ENCODE peak calls at places on chromosome 7, in nine cellular contexts. Z is tibial artery, V is neuronal stem cell, J is ovary, K is right lobe of liver, G is fibroblast of lung, S is AG10803, U is GM12865, I is BJ. H is an unnamed sample.

GRCh38 chr7:150465414-150465813 is 15.0 kb downstream of the GIMAP8 start:
- DNase-seq in Z (no peak), V (no peak), J (no peak), K (no peak), G (no peak), S (no peak), U (no peak), I (no peak), H (no peak)

GRCh38 chr7:92404170-92404614 is 43.1 kb upstream of the GATAD1 start:
- DNase-seq in Z (no peak), V (no peak), J (no peak), K (no peak), G (no peak), S (no peak), U (no peak), I (no peak), H (no peak)

GRCh38 chr7:155818154-155818819 is 6.0 kb upstream of the SHH start:
- DNase-seq in Z (no peak), V (no peak), J (no peak), K (no peak), G (no peak), S (no peak), U (no peak), I (no peak), H (no peak)

GRCh38 chr7:5627745-5628547 is 153.5 kb downstream of the RNF216 start:
- DNase-seq in Z (no peak), V (no peak), J (no peak), K (no peak), G (no peak), S (no peak), U (no peak), I (no peak), H (no peak)

GRCh38 chr7:107045195-107045960 is 873 bp downstream of the PRKAR2B start:
- DNase-seq in Z (no peak), V (peak), J (no peak), K (no peak), G (peak), S (no peak), U (no peak), I (no peak), H (no peak)

GRCh38 chr7:140084972-140085371 is 22.2 kb upstream of the PARP12 start:
- DNase-seq in Z (no peak), V (no peak), J (no peak), K (no peak), G (no peak), S (no peak), U (peak), I (no peak), H (no peak)

GRCh38 chr7:135755351-135755753 is 6.7 kb upstream of the FAM180A start:
- DNase-seq in Z (no peak), V (no peak), J (no peak), K (no peak), G (no peak), S (no peak), U (no peak), I (no peak), H (no peak)

GRCh38 chr7:19397917-19398316 is 252.7 kb upstream of the FERD3L start:
- DNase-seq in Z (no peak), V (no peak), J (no peak), K (no peak), G (peak), S (no peak), U (peak), I (no peak), H (no peak)

GRCh38 chr7:75534727-75535307 is 42.7 kb downstream of the SPDYE5 start:
- DNase-seq in Z (no peak), V (no peak), J (no peak), K (no peak), G (peak), S (peak), U (peak), I (peak), H (no peak)

GRCh38 chr7:93663561-93664299 is 89.2 kb upstream of the CALCR start:
- DNase-seq in Z (no peak), V (no peak), J (no peak), K (no peak), G (no peak), S (no peak), U (no peak), I (no peak), H (no peak)

GRCh38 chr7:20310963-20311742 is 19.5 kb upstream of the ITGB8 start:
- DNase-seq in Z (no peak), V (no peak), J (no peak), K (no peak), G (peak), S (peak), U (peak), I (peak), H (no peak)

GRCh38 chr7:155618708-155619633 is 25.5 kb upstream of the RBM33 start:
- DNase-seq in Z (no peak), V (no peak), J (no peak), K (peak), G (peak), S (no peak), U (no peak), I (no peak), H (no peak)

GRCh38 chr7:148264933-148265557 is 325.5 kb upstream of the C7orf33 start:
- DNase-seq in Z (no peak), V (no peak), J (no peak), K (no peak), G (peak), S (peak), U (peak), I (no peak), H (no peak)

GRCh38 chr7:152459724-152460251 is 24.0 kb upstream of the KMT2C start:
- DNase-seq in Z (no peak), V (no peak), J (peak), K (peak), G (peak), S (no peak), U (no peak), I (no peak), H (no peak)

GRCh38 chr7:29588900-29589696 is 25.5 kb downstream of the PRR15 start:
- DNase-seq in Z (no peak), V (no peak), J (no peak), K (no peak), G (no peak), S (peak), U (peak), I (no peak), H (no peak)

GRCh38 chr7:132251327-132251659 is 325.0 kb downstream of the PLXNA4 start:
- DNase-seq in Z (peak), V (peak), J (peak), K (no peak), G (peak), S (no peak), U (no peak), I (no peak), H (no peak)

GRCh38 chr7:14483663-14484062 is 418.9 kb downstream of the DGKB start:
- DNase-seq in Z (no peak), V (no peak), J (no peak), K (no peak), G (no peak), S (no peak), U (no peak), I (no peak), H (no peak)

GRCh38 chr7:114422478-114423217 is 8.0 kb downstream of the FOXP2 start:
- DNase-seq in Z (no peak), V (no peak), J (no peak), K (no peak), G (no peak), S (no peak), U (no peak), I (no peak), H (no peak)

GRCh38 chr7:4960363-4960762 is 1.4 kb upstream of the MMD2 start:
- DNase-seq in Z (no peak), V (no peak), J (no peak), K (no peak), G (no peak), S (no peak), U (no peak), I (no peak), H (no peak)

GRCh38 chr7:72292794-72293193 is 119.3 kb downstream of the CALN1 start:
- DNase-seq in Z (no peak), V (no peak), J (no peak), K (no peak), G (no peak), S (no peak), U (no peak), I (no peak), H (no peak)

GRCh38 chr7:138890782-138891445 is 90.3 kb downstream of the KIAA1549 start:
- DNase-seq in Z (no peak), V (no peak), J (no peak), K (peak), G (peak), S (peak), U (no peak), I (peak), H (no peak)

GRCh38 chr7:140983802-140984201 is 30.9 kb downstream of the MRPS33 start:
- DNase-seq in Z (no peak), V (no peak), J (no peak), K (no peak), G (no peak), S (no peak), U (peak), I (no peak), H (no peak)

GRCh38 chr7:156191090-156191489 is 378.8 kb upstream of the SHH start:
- DNase-seq in Z (peak), V (no peak), J (no peak), K (no peak), G (no peak), S (no peak), U (no peak), I (no peak), H (no peak)

GRCh38 chr7:6444516-6445269 is 3.1 kb downstream of the DAGLB start:
- DNase-seq in Z (no peak), V (no peak), J (no peak), K (no peak), G (peak), S (no peak), U (no peak), I (no peak), H (no peak)

GRCh38 chr7:17408245-17408903 is 109.9 kb downstream of the AHR start:
- DNase-seq in Z (no peak), V (no peak), J (peak), K (peak), G (peak), S (peak), U (no peak), I (peak), H (no peak)

GRCh38 chr7:51082096-51082840 is 234.3 kb downstream of the COBL start:
- DNase-seq in Z (no peak), V (no peak), J (no peak), K (no peak), G (no peak), S (no peak), U (no peak), I (no peak), H (no peak)

GRCh38 chr7:113730309-113730955 is 188.4 kb downstream of the PPP1R3A start:
- DNase-seq in Z (no peak), V (no peak), J (no peak), K (no peak), G (peak), S (peak), U (no peak), I (no peak), H (no peak)

GRCh38 chr7:158992759-158993158 is 136.4 kb downstream of the DYNC2I1 start:
- DNase-seq in Z (no peak), V (no peak), J (no peak), K (no peak), G (no peak), S (no peak), U (no peak), I (no peak), H (no peak)

GRCh38 chr7:130349911-130350782 is 5.5 kb downstream of the CPA5 start:
- DNase-seq in Z (no peak), V (no peak), J (no peak), K (no peak), G (no peak), S (peak), U (peak), I (no peak), H (no peak)

GRCh38 chr7:73699370-73700069 is 16.1 kb downstream of the BUD23 start:
- DNase-seq in Z (no peak), V (no peak), J (no peak), K (no peak), G (no peak), S (no peak), U (no peak), I (no peak), H (peak)

GRCh38 chr7:42964849-42965805 is 33.0 kb downstream of the MRPL32 start:
- DNase-seq in Z (no peak), V (no peak), J (no peak), K (no peak), G (peak), S (peak), U (peak), I (no peak), H (no peak)

GRCh38 chr7:116776610-116777289 is 85.6 kb upstream of the CAPZA2 start:
- DNase-seq in Z (no peak), V (no peak), J (no peak), K (no peak), G (peak), S (peak), U (no peak), I (peak), H (no peak)

GRCh38 chr7:155844526-155844925 is 32.3 kb upstream of the SHH start:
- DNase-seq in Z (no peak), V (no peak), J (no peak), K (peak), G (no peak), S (no peak), U (no peak), I (no peak), H (no peak)

GRCh38 chr7:155815332-155816191 is 3.3 kb upstream of the SHH start:
- DNase-seq in Z (no peak), V (no peak), J (no peak), K (peak), G (peak), S (peak), U (peak), I (no peak), H (peak)

GRCh38 chr7:5574770-5575269 is 151.2 kb upstream of the TNRC18 start:
- DNase-seq in Z (no peak), V (no peak), J (no peak), K (peak), G (no peak), S (no peak), U (no peak), I (no peak), H (no peak)

GRCh38 chr7:87129836-87130235 is 22.4 kb upstream of the DMTF1 start:
- DNase-seq in Z (no peak), V (no peak), J (no peak), K (no peak), G (no peak), S (no peak), U (peak), I (no peak), H (no peak)

GRCh38 chr7:151313857-151314256 is 27.8 kb upstream of the NUB1 start:
- DNase-seq in Z (peak), V (no peak), J (no peak), K (peak), G (peak), S (peak), U (no peak), I (no peak), H (no peak)

GRCh38 chr7:127962589-127963361 is 68.5 kb downstream of the LRRC4 start:
- DNase-seq in Z (no peak), V (no peak), J (no peak), K (no peak), G (no peak), S (no peak), U (no peak), I (no peak), H (no peak)

GRCh38 chr7:29609162-29610030 is 45.8 kb downstream of the PRR15 start:
- DNase-seq in Z (no peak), V (peak), J (no peak), K (no peak), G (peak), S (peak), U (peak), I (no peak), H (no peak)

DNA sequence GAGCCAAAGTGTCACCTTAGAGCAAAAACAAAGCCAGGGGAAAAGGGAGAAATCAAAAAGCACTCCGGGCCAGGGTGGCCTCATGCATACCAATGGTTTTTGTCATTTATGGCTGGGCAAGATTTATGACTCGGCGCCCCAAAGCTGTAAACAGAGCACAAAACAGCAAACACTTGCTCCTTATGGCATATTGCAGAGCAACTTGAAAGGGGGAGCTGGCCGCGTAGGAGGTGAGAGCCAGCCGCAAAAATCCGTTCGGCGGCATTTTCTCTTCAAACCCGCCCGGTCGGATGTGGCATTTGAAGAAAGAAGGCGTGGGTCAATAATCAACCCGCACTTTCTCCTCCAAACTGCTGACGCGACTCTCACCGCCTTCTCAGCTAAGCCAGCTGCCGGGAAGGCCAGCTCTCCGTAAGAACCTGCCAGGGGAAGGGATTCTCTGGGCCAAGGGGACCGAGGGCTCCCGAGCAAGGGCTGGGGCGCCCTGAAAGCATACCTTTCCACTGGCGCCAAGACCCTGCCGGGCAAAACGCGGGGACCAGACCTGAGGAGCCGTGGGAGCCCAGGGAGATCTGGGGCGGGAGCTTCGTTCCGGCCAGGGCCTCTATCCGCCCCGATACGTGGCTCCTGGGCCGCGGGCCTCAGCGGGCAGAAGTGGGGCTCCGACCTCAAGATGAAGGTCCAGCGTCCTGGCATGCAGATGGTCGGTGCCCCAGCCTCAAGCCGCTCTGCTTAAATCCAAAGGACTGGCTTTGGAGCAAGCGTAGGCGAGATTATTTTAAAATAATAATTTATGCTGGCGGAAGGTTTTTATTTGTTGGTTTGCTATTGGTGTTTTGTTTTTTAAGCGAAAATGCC is 12.9 kb upstream of the HOXA2 start:
- DNase-seq in Z (no peak), V (no peak), J (peak), K (no peak), G (peak), S (no peak), U (no peak), I (no peak), H (no peak)
- H3K4me3 ChIP-seq in Z (peak), V (no peak), J (peak), K (peak), G (peak), S (no peak), U (no peak), I (no peak), H (no peak)

GRCh38 chr7:2451171-2452073 is 24.8 kb downstream of the GRIFIN start:
- DNase-seq in Z (peak), V (peak), J (peak), K (peak), G (peak), S (peak), U (peak), I (no peak), H (peak)

GRCh38 chr7:2452643-2453270 is 23.4 kb downstream of the GRIFIN start:
- DNase-seq in Z (no peak), V (no peak), J (no peak), K (no peak), G (no peak), S (no peak), U (no peak), I (no peak), H (no peak)

GRCh38 chr7:2450198-2451107 is 25.7 kb downstream of the GRIFIN start:
- DNase-seq in Z (no peak), V (no peak), J (no peak), K (no peak), G (no peak), S (no peak), U (no peak), I (no peak), H (no peak)

GRCh38 chr7:2446676-2447075 is 29.5 kb downstream of the GRIFIN start:
- DNase-seq in Z (no peak), V (no peak), J (no peak), K (no peak), G (no peak), S (no peak), U (no peak), I (no peak), H (no peak)

GRCh38 chr7:2452074-2452507 is 24.1 kb downstream of the GRIFIN start:
- DNase-seq in Z (no peak), V (no peak), J (peak), K (no peak), G (no peak), S (no peak), U (no peak), I (no peak), H (peak)
- H3K4me3 ChIP-seq in Z (peak), V (no peak), J (peak), K (peak), G (no peak), S (no peak), U (no peak), I (no peak), H (no peak)

DNA sequence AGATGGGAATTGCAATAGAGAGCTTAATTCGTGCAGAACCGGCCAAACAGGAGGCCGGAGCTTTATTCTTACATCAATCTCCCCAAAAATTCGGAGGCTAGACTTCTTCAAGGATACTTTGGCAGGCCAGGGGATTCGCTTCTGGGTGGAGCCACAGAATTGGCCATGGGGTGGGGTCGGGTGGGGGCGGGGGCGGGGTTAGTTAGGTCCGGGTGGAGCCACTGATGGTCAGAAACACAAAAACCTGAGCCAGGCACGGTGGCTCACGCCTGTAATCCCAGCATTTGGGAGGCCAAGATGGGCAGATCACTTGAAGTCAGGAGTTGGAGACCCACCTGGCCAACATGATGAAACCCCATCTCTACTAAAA is 87.5 kb downstream of the SEPTIN14 start:
- DNase-seq in Z (no peak), V (no peak), J (no peak), K (no peak), G (no peak), S (no peak), U (no peak), I (no peak), H (no peak)
- H3K4me3 ChIP-seq in Z (no peak), V (no peak), J (no peak), K (no peak), G (no peak), S (no peak), U (no peak), I (no peak), H (peak)

GRCh38 chr7:123410273-123410928 is 124.0 kb downstream of the IQUB start:
- DNase-seq in Z (no peak), V (no peak), J (peak), K (no peak), G (peak), S (no peak), U (no peak), I (no peak), H (no peak)
- H3K4me3 ChIP-seq in Z (no peak), V (no peak), J (no peak), K (no peak), G (no peak), S (no peak), U (no peak), I (no peak), H (no peak)

DNA sequence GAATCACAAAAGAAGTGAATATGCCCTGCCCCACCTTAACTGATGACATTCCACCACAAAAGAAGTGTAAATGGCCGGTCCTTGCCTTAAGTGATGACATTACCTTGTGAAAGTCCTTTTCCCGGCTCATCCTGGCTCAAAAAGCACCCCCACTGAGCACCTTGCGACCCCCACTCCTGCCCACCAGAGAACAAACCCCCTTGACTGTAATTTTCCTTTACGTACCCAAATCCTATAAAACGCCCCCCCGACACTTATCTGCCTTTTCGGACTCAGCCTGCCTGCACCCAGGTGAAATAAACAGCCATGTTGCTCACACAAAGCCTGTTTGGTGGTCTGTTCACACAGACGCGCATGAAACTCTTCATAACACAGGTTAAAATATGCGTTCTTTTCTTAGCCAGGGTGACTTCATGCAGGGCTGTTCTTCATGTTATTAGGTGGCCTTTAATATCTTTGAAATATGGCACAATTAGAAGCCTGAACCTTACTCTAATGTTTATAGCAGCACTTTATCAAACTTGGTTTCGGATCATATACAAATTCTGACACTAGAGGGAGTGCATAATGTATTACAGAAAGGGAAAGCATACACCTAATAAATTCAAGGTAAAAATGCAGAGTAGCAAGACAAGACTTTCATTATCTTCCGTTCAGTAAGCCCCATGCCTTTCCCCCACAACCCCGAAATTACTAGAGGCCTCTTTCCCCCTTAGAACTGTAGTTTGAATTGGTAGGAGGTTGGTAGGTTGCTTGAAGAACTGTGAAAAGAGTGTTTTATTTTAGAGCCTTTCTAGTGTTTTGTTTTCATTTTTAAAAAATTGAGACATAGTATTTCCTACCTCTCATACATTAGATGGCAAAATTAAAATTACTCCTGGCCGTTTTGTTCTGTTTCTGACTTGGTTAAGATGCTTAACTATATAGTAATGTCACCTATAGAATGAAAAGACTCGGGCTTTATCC is 117.9 kb downstream of the NPY start:
- DNase-seq in Z (no peak), V (no peak), J (no peak), K (no peak), G (peak), S (peak), U (peak), I (no peak), H (no peak)
- H3K4me3 ChIP-seq in Z (no peak), V (no peak), J (no peak), K (no peak), G (peak), S (peak), U (peak), I (peak), H (peak)

H was measured in H1.